ENCODE peak calls at places on chromosomes 16 and 17, in six cellular contexts. V is HL-60, C is left colon, Y is Karpas-422, I is natural killer cell, T is ACHN. N is an unnamed sample.

GRCh38 chr16:89823087-89823823 is 5.0 kb upstream of the SPIRE2 start:
- DNase-seq in Y (no peak), V (no peak), C (no peak), T (no peak), I (no peak), N (no peak)

GRCh38 chr17:28381141-28381825 is 9.8 kb downstream of the SARM1 start:
- DNase-seq in Y (no peak), T (no peak), V (no peak), I (no peak), C (no peak), N (no peak)

GRCh38 chr16:24635900-24636610 is 93.4 kb upstream of the TNRC6A start:
- DNase-seq in I (no peak), Y (no peak), T (peak; percentile 99), C (peak; percentile 52), V (no peak), N (no peak)

GRCh38 chr16:23784811-23785447 is 30.1 kb downstream of the CHP2 start:
- DNase-seq in Y (no peak), C (no peak), V (no peak), I (no peak), T (peak; percentile 13), N (no peak)

GRCh38 chr16:66166451-66166850 is 200.0 kb upstream of the CDH5 start:
- DNase-seq in Y (no peak), V (no peak), I (no peak), T (no peak), C (no peak), N (no peak)

GRCh38 chr17:9473716-9474115 is 101.9 kb downstream of the STX8 start:
- DNase-seq in C (no peak), I (no peak), V (no peak), Y (no peak), T (no peak), N (no peak)

GRCh38 chr17:49055181-49055927 is 58.2 kb downstream of the IGF2BP1 start:
- DNase-seq in V (no peak), I (no peak), C (no peak), T (no peak), Y (no peak), N (no peak)

GRCh38 chr17:28950017-28950751 is 1.1 kb downstream of the PHF12 start:
- DNase-seq in Y (peak; percentile 81), T (peak; percentile 48), V (peak; percentile 78), C (peak; percentile 74), I (peak; percentile 62), N (no peak)

GRCh38 chr17:71505200-71505599 is 615.6 kb upstream of the SOX9 start:
- DNase-seq in T (no peak), I (no peak), Y (no peak), C (no peak), V (no peak), N (no peak)

GRCh38 chr17:2435852-2436251 is 35.0 kb upstream of the MNT start:
- DNase-seq in C (no peak), V (no peak), Y (no peak), T (no peak), I (no peak), N (no peak)

GRCh38 chr16:30491744-30492308 is 19.3 kb downstream of the ITGAL start:
- DNase-seq in I (no peak), V (peak; percentile 23), C (peak; percentile 35), Y (no peak), T (peak; percentile 76), N (no peak)

GRCh38 chr17:17347234-17347955 is 44.2 kb downstream of the NT5M start:
- DNase-seq in T (no peak), C (no peak), V (no peak), I (no peak), Y (no peak), N (no peak)

GRCh38 chr17:62807812-62808575 is at the start of gene MARCHF10:
- DNase-seq in Y (peak; percentile 46), C (no peak), T (peak; percentile 36), I (no peak), V (no peak), N (no peak)

GRCh38 chr16:31080756-31081419 is 6.7 kb downstream of the ZNF646 start:
- DNase-seq in Y (no peak), V (peak; percentile 61), I (no peak), T (no peak), C (no peak), N (no peak)

N was measured in stimulated activated CD4-positive, alpha-beta T cell treated with anti-CD3 and anti-CD28 coated beads, TNF-alpha, amount 100 ng/mL, for 48 hours.